ENCODE peak calls at places on chromosome X, in four cellular contexts. V is T-cell, A is AG08396, W is NCI-H1930. K is an unnamed sample.

GRCh38 chrX:86830685-86831084 is 682.4 kb downstream of the DACH2 start:
- DNase-seq in V (no peak), A (no peak), W (peak), K (no peak)

GRCh38 chrX:23344208-23344903 is 9.7 kb downstream of the PTCHD1 start:
- DNase-seq in V (no peak), A (no peak), W (no peak), K (peak)

GRCh38 chrX:41522681-41523080 is 75.5 kb downstream of the NYX start:
- DNase-seq in V (no peak), A (no peak), W (no peak), K (no peak)

GRCh38 chrX:108464604-108465003 is 25.0 kb downstream of the COL4A5 start:
- DNase-seq in V (no peak), A (peak), W (no peak), K (no peak)

GRCh38 chrX:12721042-12721441 is 70.2 kb upstream of the PRPS2 start:
- DNase-seq in V (no peak), A (no peak), W (no peak), K (no peak)

GRCh38 chrX:104502460-104502859 is 63.5 kb upstream of the IL1RAPL2 start:
- DNase-seq in V (no peak), A (no peak), W (no peak), K (no peak)

GRCh38 chrX:20527458-20528099 is 260.9 kb upstream of the RPS6KA3 start:
- DNase-seq in V (no peak), A (no peak), W (no peak), K (no peak)

GRCh38 chrX:21961142-21961541 is 20.6 kb downstream of the SMS start:
- DNase-seq in V (no peak), A (no peak), W (no peak), K (no peak)

GRCh38 chrX:113929004-113929403 is 654.9 kb upstream of the HTR2C start:
- DNase-seq in V (no peak), A (peak), W (peak), K (no peak)

K was measured in osteoblast.